ENCODE peak calls at places on chromosomes 16 and 17, in eight cellular contexts. F is mucosa of descending colon, N is fibroblast of lung, D is osteoblast, Z is transverse colon, Q is tibial artery, A is neural progenitor cell, Y is endodermal cell. X is an unnamed sample. For H3K4me1, the result is how much of the 10 kb centered on the place peaks cover.

GRCh38 chr16:24975428-24975889 is 39.7 kb downstream of the ARHGAP17 start:
- DNase-seq in A (no peak), D (no peak), Z (no peak), Q (no peak), N (no peak), Y (no peak), F (no peak), X (no peak)

GRCh38 chr17:82882715-82883446 is 43.1 kb upstream of the ZNF750 start:
- DNase-seq in Y (no peak), D (no peak), F (peak), A (no peak), N (no peak), Z (peak), Q (no peak), X (peak)

GRCh38 chr17:79057727-79058400 is 16.8 kb upstream of the ENGASE start:
- DNase-seq in Z (no peak), Q (no peak), A (no peak), Y (no peak), F (no peak), D (no peak), N (no peak), X (peak)

GRCh38 chr17:42670199-42670924 is 6.4 kb downstream of the PLEKHH3 start:
- DNase-seq in A (peak), Q (no peak), N (no peak), Y (peak), Z (no peak), F (peak), D (peak), X (peak)

GRCh38 chr16:20181386-20181785 is 107.7 kb upstream of the GPR139 start:
- DNase-seq in N (no peak), Q (no peak), A (no peak), Y (no peak), D (no peak), F (no peak), Z (no peak), X (no peak)

GRCh38 chr16:81265658-81266451 is 27.4 kb downstream of the BCO1 start:
- DNase-seq in F (peak), Z (peak), Y (no peak), A (no peak), N (peak), Q (peak), D (no peak), X (peak)

GRCh38 chr16:74184839-74185238 is 111.8 kb upstream of the PSMD7 start:
- DNase-seq in N (no peak), A (no peak), F (no peak), Y (no peak), Z (no peak), D (no peak), Q (no peak), X (no peak)

GRCh38 chr17:22128723-22129122 is 436.4 kb downstream of the KCNJ18 start:
- DNase-seq in Q (no peak), A (no peak), Z (no peak), D (no peak), N (no peak), F (no peak), Y (no peak), X (no peak)

GRCh38 chr16:86375370-86375769 is 135.0 kb upstream of the FOXF1 start:
- DNase-seq in N (peak), Q (no peak), A (no peak), Z (no peak), F (no peak), Y (no peak), D (peak), X (no peak)

GRCh38 chr16:52569296-52569695 is 22.4 kb upstream of the TOX3 start:
- DNase-seq in Z (no peak), A (no peak), D (no peak), Y (no peak), N (no peak), Q (no peak), F (no peak), X (no peak)

GRCh38 chr16:69301861-69302260 is 9.3 kb upstream of the VPS4A start:
- DNase-seq in N (no peak), Q (no peak), Y (no peak), F (no peak), A (no peak), D (no peak), Z (no peak), X (no peak)

GRCh38 chr17:16447676-16448075 is 32.3 kb downstream of the TRPV2 start:
- DNase-seq in Y (no peak), Q (no peak), Z (no peak), F (peak), D (peak), A (no peak), N (no peak), X (no peak)

GRCh38 chr17:68431661-68432071 is 25.6 kb downstream of the WIPI1 start:
- DNase-seq in F (no peak), Y (peak), N (peak), Z (no peak), A (peak), Q (no peak), D (peak), X (no peak)

GRCh38 chr17:18182190-18182977 is 1.2 kb upstream of the ALKBH5 start:
- DNase-seq in D (peak), Z (peak), Q (peak), Y (no peak), N (no peak), A (peak), F (peak), X (no peak)

GRCh38 chr17:33572615-33573014 is 279.5 kb upstream of the ASIC2 start:
- DNase-seq in A (peak), F (no peak), N (no peak), Z (no peak), Y (peak), D (no peak), Q (no peak), X (no peak)

GRCh38 chr17:31579265-31579664 is 187.8 kb downstream of the RAB11FIP4 start:
- DNase-seq in A (no peak), N (peak), D (peak), F (no peak), Y (no peak), Z (no peak), Q (no peak), X (no peak)
- H3K4me1 ChIP-seq in A (under half), N (under half), D (under half), F (under half), Y (under half), Z (under half), Q (half or more), X (under half)

DNA sequence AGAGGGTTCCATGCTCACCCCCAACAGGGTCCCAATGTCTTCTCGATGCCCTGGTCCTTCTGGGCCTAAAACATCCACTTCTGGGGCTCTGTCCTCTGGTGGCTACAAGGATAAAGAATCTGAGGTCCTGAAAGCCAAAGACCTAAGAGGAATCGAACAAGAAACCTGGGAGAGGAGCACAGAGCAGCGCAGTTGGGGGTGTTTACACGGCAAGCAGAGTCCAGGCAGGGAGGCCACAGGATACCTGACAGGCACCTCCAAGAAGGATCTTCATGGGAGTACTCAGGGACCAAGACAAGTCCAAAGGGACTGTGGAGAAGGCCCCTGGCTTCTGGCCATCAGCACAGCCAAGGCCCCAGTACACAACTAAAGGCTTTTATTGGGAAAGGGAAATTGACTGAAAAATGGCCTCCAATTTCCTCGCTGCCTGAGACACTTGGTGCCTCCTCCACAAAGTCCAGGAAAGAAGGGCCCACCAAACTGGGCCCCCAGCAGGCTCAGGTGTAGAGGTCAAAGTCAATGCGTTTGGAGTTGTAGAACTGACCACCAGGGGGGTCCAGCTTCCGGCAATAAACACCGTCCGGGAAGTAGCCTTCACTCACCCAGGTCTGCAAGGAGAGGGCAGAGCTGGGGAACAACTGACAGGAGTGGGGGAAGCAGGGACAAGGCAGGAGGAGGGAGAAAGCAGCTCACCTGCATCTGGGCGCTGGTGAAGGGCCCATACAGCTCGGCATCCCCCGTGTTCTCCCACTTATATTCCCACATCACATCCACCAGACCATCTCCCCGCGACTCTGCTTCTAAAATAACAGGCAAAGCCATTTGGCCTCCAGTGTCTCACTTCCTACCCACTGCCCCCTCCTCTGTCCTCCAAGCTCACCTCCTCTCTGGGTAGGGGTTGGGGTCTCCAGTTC is 2.4 kb downstream of the CD2BP2 start:
- DNase-seq in A (no peak), N (no peak), F (peak), Q (no peak), D (peak), Z (peak), Y (peak), X (peak)
- TF ChIP-seq CTCF in A (peak), N (no peak), F (no peak), Q (no peak), D (peak), Z (no peak), Y (peak), X (no peak)

DNA sequence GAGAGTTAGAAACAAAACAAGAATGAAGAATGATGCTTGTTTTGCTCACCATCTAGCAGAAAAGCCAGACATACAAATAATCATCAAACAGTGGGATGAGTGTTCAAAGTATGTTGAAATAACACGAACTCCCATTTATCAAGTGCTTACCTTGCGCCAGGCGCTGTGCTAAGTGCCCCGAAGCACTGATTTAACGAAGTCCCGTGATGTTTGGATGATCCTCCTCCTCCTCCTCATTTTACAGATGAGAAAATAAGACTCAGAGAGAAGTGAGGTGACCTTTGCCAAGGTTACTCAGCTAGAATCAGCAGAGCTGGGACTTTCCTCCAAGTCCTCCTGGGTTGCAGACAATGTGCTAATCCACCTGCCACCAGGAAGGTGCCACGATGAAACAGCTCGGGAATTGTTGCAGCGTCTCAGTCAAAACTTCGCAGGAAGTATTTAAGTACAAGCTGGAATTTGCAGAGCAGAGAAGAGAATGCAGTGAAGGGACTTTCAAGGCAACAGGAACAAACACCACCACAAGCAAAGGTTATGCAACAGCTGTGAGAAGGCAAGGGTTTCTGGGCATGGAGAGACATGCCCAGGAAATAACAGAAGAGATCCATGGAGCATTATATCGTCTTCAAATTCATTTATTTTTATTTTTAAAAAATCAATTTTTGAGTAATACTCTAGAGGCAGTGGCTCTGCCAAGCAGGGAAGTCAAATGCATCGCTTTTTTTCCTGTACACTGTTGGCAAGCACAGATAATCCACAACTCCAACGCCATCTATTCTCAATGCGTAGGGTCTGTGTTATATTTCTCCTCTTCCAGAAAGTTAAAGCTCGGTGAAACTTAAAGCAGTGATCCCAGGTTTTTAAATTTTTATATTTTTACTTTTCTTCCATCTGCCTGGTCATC is 11.1 kb downstream of the PRCD start:
- DNase-seq in A (no peak), D (peak), F (no peak), N (peak), Q (no peak), Y (peak), Z (no peak), X (peak)
- H3K4me3 ChIP-seq in A (no peak), D (no peak), F (no peak), N (no peak), Q (no peak), Y (no peak), Z (no peak), X (no peak)

GRCh38 chr16:28180660-28181556 is 30.9 kb downstream of the XPO6 start:
- DNase-seq in Q (no peak), Z (no peak), N (peak), F (no peak), A (no peak), Y (no peak), D (no peak), X (no peak)

GRCh38 chr16:28183441-28183840 is 28.3 kb downstream of the XPO6 start:
- DNase-seq in N (no peak), Y (no peak), Q (no peak), Z (no peak), A (no peak), D (no peak), F (no peak), X (no peak)

GRCh38 chr16:28181557-28181914 is 30.2 kb downstream of the XPO6 start:
- DNase-seq in Z (no peak), A (no peak), Y (peak), D (no peak), Q (peak), N (peak), F (no peak), X (no peak)

GRCh38 chr16:28183930-28184329 is 27.8 kb downstream of the XPO6 start:
- DNase-seq in D (no peak), F (no peak), A (no peak), Y (no peak), Q (no peak), N (no peak), Z (no peak), X (no peak)

DNA sequence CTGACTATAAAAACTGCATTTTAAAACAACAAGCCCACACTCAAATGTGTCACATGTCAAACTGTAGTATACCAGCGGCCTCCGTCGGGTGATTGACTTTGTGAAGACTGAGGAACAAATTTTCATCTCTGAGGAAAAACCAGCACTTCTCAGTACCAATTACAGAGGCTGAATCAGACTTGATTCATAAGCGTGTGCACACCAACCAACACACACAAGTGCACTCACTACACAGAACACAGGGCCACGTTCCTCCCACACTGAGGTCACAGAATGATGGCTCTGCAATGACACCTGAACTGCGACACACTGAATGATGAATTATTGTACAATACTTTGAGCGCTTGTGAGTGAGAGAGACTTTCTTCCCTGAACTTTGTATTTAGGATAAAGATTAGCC is 29.6 kb downstream of the XPO6 start:
- DNase-seq in Z (no peak), Q (no peak), N (peak), Y (no peak), F (no peak), A (no peak), D (no peak), X (no peak)
- H3K4me1 ChIP-seq in Z (under half), Q (under half), N (under half), Y (under half), F (under half), A (under half), D (half or more), X (under half)

DNA sequence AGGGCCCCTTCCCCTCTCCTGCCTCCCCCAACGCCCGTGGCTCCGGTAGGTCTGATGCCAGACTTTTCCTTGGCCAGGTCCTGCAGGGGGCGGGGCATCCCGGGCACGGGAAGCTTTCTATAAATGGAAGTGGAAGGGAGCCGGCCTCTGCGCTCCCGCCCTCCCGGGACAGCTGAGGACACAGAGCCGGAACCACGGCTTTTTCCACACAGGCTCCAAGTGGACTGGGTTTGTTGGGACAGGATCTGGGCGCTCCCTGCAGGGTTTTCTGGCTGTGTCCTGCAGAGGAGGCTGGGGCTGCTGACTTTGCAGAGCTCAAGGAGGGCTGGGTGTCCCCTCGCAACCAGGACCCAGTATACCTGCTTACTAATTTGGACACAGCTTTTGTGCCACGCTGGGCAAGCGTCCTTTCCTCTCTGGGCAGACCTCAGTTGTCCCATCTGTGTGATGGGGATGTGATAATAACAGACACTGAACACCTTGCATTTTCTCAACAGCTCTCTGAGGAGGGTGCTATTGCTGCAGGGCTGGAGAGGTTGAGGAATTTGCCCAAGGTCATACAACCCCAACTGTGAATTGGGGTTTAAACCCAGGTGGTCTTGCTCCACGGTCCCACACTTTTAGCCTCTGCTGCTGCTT is 1.8 kb downstream of the TNS4 start:
- DNase-seq in D (peak), F (peak), Q (peak), Z (peak), A (peak), N (peak), Y (peak), X (peak)
- TF ChIP-seq CTCF in D (no peak), F (no peak), Q (no peak), Z (no peak), A (no peak), N (no peak), Y (peak), X (peak)

GRCh38 chr17:58345500-58345899 is 6.5 kb downstream of the SUPT4H1 start:
- DNase-seq in D (no peak), A (no peak), N (no peak), F (no peak), Y (no peak), Q (no peak), Z (no peak), X (no peak)

GRCh38 chr17:58341861-58342475 is 10.0 kb downstream of the SUPT4H1 start:
- DNase-seq in N (no peak), A (no peak), Z (no peak), Q (no peak), Y (no peak), D (peak), F (no peak), X (no peak)

GRCh38 chr17:58343131-58343530 is 8.9 kb downstream of the SUPT4H1 start:
- DNase-seq in Z (no peak), F (no peak), Y (no peak), D (no peak), Q (no peak), A (no peak), N (no peak), X (no peak)

GRCh38 chr17:58344047-58344790 is 7.8 kb downstream of the SUPT4H1 start:
- DNase-seq in F (peak), A (no peak), D (no peak), Y (peak), Z (peak), N (no peak), Q (no peak), X (peak)

DNA sequence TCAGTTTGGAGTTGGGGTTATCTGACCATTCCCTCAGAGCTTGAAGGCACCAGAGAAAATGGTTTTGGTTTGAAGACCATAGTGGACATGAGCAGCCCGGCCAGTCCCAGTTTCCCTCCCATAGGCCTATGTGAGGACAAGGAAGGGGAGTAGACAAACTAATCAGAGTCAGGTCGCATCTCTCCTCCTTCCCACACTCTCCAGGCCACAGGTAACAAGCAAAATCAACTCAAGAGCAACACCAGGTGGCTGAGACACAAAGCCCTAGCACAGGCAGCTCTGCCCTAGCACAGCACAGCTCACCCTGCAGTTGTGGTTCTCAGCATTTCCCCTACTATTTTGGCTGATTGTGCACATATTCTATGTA is 7.2 kb downstream of the SUPT4H1 start:
- DNase-seq in Y (peak), N (no peak), A (no peak), D (no peak), Z (no peak), Q (no peak), F (no peak), X (no peak)
- H3K4me3 ChIP-seq in Y (no peak), N (no peak), A (no peak), D (no peak), Z (no peak), Q (no peak), F (no peak), X (no peak)

DNA sequence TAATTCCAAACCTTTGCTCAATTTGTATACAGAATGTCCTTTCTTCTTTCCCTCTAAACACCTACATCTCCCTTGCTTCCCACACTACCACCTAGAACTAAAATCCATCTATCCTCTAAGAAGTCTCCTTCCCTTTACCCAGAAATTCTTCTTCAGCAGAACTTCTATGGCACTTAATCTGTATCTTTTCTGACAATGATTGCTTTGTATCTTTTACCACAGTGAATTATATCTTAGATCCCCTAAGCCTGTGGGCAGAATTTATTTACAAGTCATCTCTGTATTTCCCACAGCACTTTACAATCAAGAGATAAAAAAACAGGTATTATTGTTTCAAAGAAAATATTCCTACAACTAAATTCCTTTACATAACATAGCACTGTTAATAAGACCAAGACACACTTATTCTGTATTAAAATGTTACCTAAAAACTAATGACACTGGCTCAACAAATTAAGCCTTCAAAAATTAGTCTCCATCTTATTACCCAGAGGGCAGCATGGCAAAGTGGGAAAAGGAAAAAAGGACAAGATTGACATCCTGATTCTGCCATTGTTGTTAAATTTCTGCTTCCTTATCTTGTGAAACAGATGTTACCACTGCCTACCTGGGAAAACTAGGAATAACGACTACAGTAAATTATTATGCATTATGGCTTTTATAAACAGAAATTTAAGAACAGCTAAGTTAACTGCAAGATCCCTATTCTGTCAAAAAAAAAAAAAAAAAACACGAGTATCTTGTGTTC is 42.8 kb downstream of the KANSL1 start:
- DNase-seq in Y (no peak), Z (no peak), D (no peak), F (no peak), A (no peak), Q (no peak), N (no peak), X (no peak)
- H3K4me1 ChIP-seq in Y (under half), Z (under half), D (under half), F (under half), A (under half), Q (half or more), N (under half), X (under half)